ENCODE peak calls at places on chromosomes 11 and 22, in five cellular contexts. X is stimulated activated CD4-positive, alpha-beta T cell treated with anti-CD3 and anti-CD28 coated beads, Interleukin-4, amount 100 ng/mL, for 4 hours; V is Calu3; J is prostate gland; S is gastrocnemius medialis. Y is an unnamed sample.

GRCh38 chr11:35288817-35289541 is 130.4 kb downstream of the SLC1A2 start:
- DNase-seq in J (no peak), X (no peak), V (no peak), S (no peak), Y (no peak)

GRCh38 chr22:42074153-42074750 is at the start of gene PHETA2:
- DNase-seq in J (no peak), S (no peak), V (peak), X (peak), Y (peak)

GRCh38 chr22:26395926-26396325 is 33.1 kb upstream of the ASPHD2 start:
- DNase-seq in X (no peak), S (no peak), J (no peak), V (no peak), Y (no peak)

GRCh38 chr22:34414467-34415440 is 494.5 kb upstream of the LARGE1 start:
- DNase-seq in X (no peak), V (no peak), S (no peak), J (peak), Y (peak)

GRCh38 chr22:17117890-17118289 is 3.3 kb downstream of the TMEM121B start:
- DNase-seq in X (no peak), S (no peak), J (no peak), V (no peak), Y (no peak)

GRCh38 chr11:74084796-74085541 is 76.1 kb upstream of the UCP3 start:
- DNase-seq in J (no peak), X (no peak), V (no peak), S (no peak), Y (no peak)

GRCh38 chr11:115613986-115614625 is 109.9 kb upstream of the CADM1 start:
- DNase-seq in S (no peak), J (no peak), V (no peak), X (no peak), Y (no peak)

GRCh38 chr11:100855466-100856067 is 168.5 kb downstream of the ARHGAP42 start:
- DNase-seq in S (no peak), V (no peak), X (no peak), J (no peak), Y (no peak)

GRCh38 chr11:30257058-30257457 is 26.2 kb downstream of the FSHB start:
- DNase-seq in J (no peak), V (no peak), S (no peak), X (no peak), Y (no peak)

GRCh38 chr11:1736447-1736992 is 13.9 kb downstream of the IFITM10 start:
- DNase-seq in V (no peak), J (no peak), X (no peak), S (no peak), Y (no peak)

GRCh38 chr11:102458531-102458930 is 6.0 kb upstream of the TMEM123 start:
- DNase-seq in S (no peak), X (no peak), V (no peak), J (no peak), Y (no peak)

GRCh38 chr11:10418259-10418949 is 36.7 kb upstream of the AMPD3 start:
- DNase-seq in J (no peak), V (no peak), X (no peak), S (no peak), Y (no peak)

GRCh38 chr11:497565-498296 is 9.3 kb downstream of the RNH1 start:
- DNase-seq in X (no peak), S (no peak), V (no peak), J (no peak), Y (no peak)

GRCh38 chr11:20112291-20113146 is 47.8 kb downstream of the DBX1 start:
- DNase-seq in V (peak), S (peak), X (no peak), J (peak), Y (peak)

Y was measured in colonic mucosa.